ENCODE peak calls at places on chromosomes 5 and 9, in ten cellular contexts. One of them, this sample, is unnamed. For H3K4me1, the result is how much of the 10 kb centered on the place peaks cover.

GRCh38 chr5:137739737-137740136 is 3.8 kb upstream of the KLHL3 start:
- DNase-seq in A673: no peak
- DNase-seq in tibial artery: no peak
- DNase-seq in small intestine: no peak
- DNase-seq in IMR-90: no peak
- DNase-seq in PC-3: no peak
- DNase-seq in tibial nerve: no peak
- DNase-seq in heart right ventricle: no peak
- DNase-seq in breast epithelium: no peak
- DNase-seq in body of pancreas: no peak
- DNase-seq in this sample: no peak

GRCh38 chr5:2355859-2356258 is 395.6 kb downstream of the IRX2 start:
- DNase-seq in A673: no peak
- DNase-seq in tibial artery: no peak
- DNase-seq in small intestine: no peak
- DNase-seq in IMR-90: no peak
- DNase-seq in PC-3: no peak
- DNase-seq in tibial nerve: no peak
- DNase-seq in heart right ventricle: no peak
- DNase-seq in breast epithelium: no peak
- DNase-seq in body of pancreas: no peak
- DNase-seq in this sample: no peak

GRCh38 chr9:133103183-133103986 is 17.7 kb downstream of the RALGDS start:
- DNase-seq in A673: peak
- DNase-seq in tibial artery: peak
- DNase-seq in small intestine: peak
- DNase-seq in IMR-90: peak
- DNase-seq in PC-3: peak
- DNase-seq in tibial nerve: peak
- DNase-seq in heart right ventricle: peak
- DNase-seq in breast epithelium: no peak
- DNase-seq in body of pancreas: peak
- DNase-seq in this sample: peak

GRCh38 chr9:21964925-21965385 is 29.2 kb downstream of the CDKN2A start:
- DNase-seq in A673: no peak
- DNase-seq in tibial artery: no peak
- DNase-seq in small intestine: peak
- DNase-seq in IMR-90: no peak
- DNase-seq in PC-3: peak
- DNase-seq in tibial nerve: no peak
- DNase-seq in heart right ventricle: no peak
- DNase-seq in breast epithelium: no peak
- DNase-seq in body of pancreas: peak
- DNase-seq in this sample: no peak

GRCh38 chr5:136006164-136006563 is 22.6 kb upstream of the TGFBI start:
- DNase-seq in A673: no peak
- DNase-seq in tibial artery: no peak
- DNase-seq in small intestine: no peak
- DNase-seq in IMR-90: peak
- DNase-seq in PC-3: no peak
- DNase-seq in tibial nerve: no peak
- DNase-seq in heart right ventricle: no peak
- DNase-seq in breast epithelium: no peak
- DNase-seq in body of pancreas: no peak
- DNase-seq in this sample: no peak

GRCh38 chr5:176359658-176360057 is 1.9 kb downstream of the KIAA1191 start:
- DNase-seq in A673: no peak
- DNase-seq in tibial artery: peak
- DNase-seq in small intestine: no peak
- DNase-seq in IMR-90: peak
- DNase-seq in PC-3: peak
- DNase-seq in tibial nerve: no peak
- DNase-seq in heart right ventricle: no peak
- DNase-seq in breast epithelium: no peak
- DNase-seq in body of pancreas: no peak
- DNase-seq in this sample: no peak

GRCh38 chr5:155004138-155004744 is 9.3 kb upstream of the KIF4B start:
- DNase-seq in A673: peak
- DNase-seq in tibial artery: no peak
- DNase-seq in small intestine: peak
- DNase-seq in IMR-90: no peak
- DNase-seq in PC-3: peak
- DNase-seq in tibial nerve: no peak
- DNase-seq in heart right ventricle: peak
- DNase-seq in breast epithelium: no peak
- DNase-seq in body of pancreas: no peak
- DNase-seq in this sample: peak

GRCh38 chr9:107733530-107733907 is 243.9 kb upstream of the KLF4 start:
- DNase-seq in A673: no peak
- DNase-seq in tibial artery: peak
- DNase-seq in small intestine: peak
- DNase-seq in IMR-90: no peak
- DNase-seq in PC-3: no peak
- DNase-seq in tibial nerve: peak
- DNase-seq in heart right ventricle: peak
- DNase-seq in breast epithelium: no peak
- DNase-seq in body of pancreas: peak
- DNase-seq in this sample: no peak

DNA sequence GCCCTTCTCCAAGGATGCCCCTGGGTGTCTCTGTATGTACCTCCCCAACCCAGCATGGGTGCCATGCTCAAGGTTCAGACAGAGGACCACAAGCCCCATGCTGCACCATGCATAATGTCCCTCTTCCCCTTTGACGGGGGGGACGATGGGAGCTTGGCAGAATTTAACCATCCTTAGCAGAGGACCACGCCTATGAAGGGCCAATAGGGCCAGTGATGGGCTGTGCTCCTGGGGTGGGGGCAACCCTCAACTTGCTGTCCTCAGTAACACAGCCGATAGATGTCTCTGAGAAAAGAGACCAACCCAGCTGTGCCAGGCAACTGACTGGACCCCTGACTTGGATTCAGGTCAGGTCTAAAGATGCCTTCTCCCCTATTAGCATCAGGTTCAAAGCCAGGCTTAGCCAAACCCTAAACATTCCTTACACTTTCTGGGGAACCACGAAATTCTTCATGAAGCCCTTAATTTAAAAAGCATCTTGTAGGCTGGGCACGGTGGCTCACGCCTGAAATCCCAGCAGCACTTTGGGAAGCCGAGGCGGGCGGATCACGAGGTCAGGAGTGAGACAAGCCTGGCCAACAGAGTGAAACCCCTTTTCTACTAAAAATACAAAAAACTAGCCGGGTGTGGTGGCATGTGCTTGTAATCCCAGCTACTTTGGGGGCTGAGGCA is 20.7 kb upstream of the JADE2 start:
- DNase-seq in A673: no peak
- DNase-seq in tibial artery: peak
- DNase-seq in small intestine: no peak
- DNase-seq in IMR-90: no peak
- DNase-seq in PC-3: no peak
- DNase-seq in tibial nerve: no peak
- DNase-seq in heart right ventricle: no peak
- DNase-seq in breast epithelium: no peak
- DNase-seq in body of pancreas: no peak
- DNase-seq in this sample: no peak
- H3K4me1 ChIP-seq in A673: under half
- H3K4me1 ChIP-seq in tibial artery: under half
- H3K4me1 ChIP-seq in small intestine: under half
- H3K4me1 ChIP-seq in IMR-90: under half
- H3K4me1 ChIP-seq in PC-3: half or more
- H3K4me1 ChIP-seq in tibial nerve: under half
- H3K4me1 ChIP-seq in heart right ventricle: under half
- H3K4me1 ChIP-seq in breast epithelium: under half
- H3K4me1 ChIP-seq in body of pancreas: half or more
- H3K4me1 ChIP-seq in this sample: under half

DNA sequence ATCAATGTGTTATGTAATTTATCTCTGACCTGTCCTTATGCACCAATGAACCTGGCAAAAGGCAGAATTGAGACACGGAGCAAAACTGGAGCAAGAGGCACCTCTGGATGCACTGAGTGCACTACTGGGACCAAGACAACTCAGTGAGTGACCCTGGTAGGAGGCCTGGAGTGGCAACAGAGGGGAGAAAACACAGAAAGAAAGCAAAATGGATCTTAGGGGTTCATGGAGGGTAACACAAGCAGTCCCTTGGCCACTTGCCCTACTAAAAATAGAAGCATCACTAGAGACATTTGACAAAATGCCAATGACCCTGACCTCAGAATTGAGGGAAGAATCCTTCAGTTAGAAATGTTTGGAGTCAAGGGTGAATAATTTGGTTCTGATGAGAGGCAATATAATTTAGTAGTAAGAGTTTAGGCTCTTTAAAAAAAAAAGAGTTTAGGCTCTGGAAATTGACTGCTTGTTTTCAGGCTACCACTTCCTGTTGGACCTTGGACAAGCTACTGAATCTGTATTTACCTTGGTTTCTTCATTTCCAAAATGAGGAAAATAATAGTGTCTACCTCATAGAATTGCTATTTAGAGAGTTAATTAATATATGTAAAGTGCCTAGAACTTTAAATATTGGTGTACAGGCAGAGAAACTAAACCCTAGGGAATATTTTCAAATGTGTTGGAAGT is 234.9 kb upstream of the TARS1 start:
- DNase-seq in A673: no peak
- DNase-seq in tibial artery: no peak
- DNase-seq in small intestine: no peak
- DNase-seq in IMR-90: no peak
- DNase-seq in PC-3: no peak
- DNase-seq in tibial nerve: no peak
- DNase-seq in heart right ventricle: peak
- DNase-seq in breast epithelium: no peak
- DNase-seq in body of pancreas: no peak
- DNase-seq in this sample: no peak
- H3K4me1 ChIP-seq in A673: under half
- H3K4me1 ChIP-seq in tibial artery: under half
- H3K4me1 ChIP-seq in small intestine: under half
- H3K4me1 ChIP-seq in IMR-90: under half
- H3K4me1 ChIP-seq in PC-3: under half
- H3K4me1 ChIP-seq in tibial nerve: under half
- H3K4me1 ChIP-seq in heart right ventricle: under half
- H3K4me1 ChIP-seq in breast epithelium: under half
- H3K4me1 ChIP-seq in body of pancreas: under half
- H3K4me1 ChIP-seq in this sample: under half

GRCh38 chr9:127976498-127976897 is 4.3 kb downstream of the EEIG1 start:
- DNase-seq in A673: no peak
- DNase-seq in tibial artery: no peak
- DNase-seq in small intestine: peak
- DNase-seq in IMR-90: no peak
- DNase-seq in PC-3: no peak
- DNase-seq in tibial nerve: no peak
- DNase-seq in heart right ventricle: no peak
- DNase-seq in breast epithelium: peak
- DNase-seq in body of pancreas: peak
- DNase-seq in this sample: no peak

GRCh38 chr9:127979015-127979332 is 1.8 kb downstream of the EEIG1 start:
- DNase-seq in A673: no peak
- DNase-seq in tibial artery: no peak
- DNase-seq in small intestine: no peak
- DNase-seq in IMR-90: no peak
- DNase-seq in PC-3: no peak
- DNase-seq in tibial nerve: no peak
- DNase-seq in heart right ventricle: no peak
- DNase-seq in breast epithelium: no peak
- DNase-seq in body of pancreas: no peak
- DNase-seq in this sample: no peak

GRCh38 chr9:127979333-127980055 is 1.3 kb downstream of the EEIG1 start:
- DNase-seq in A673: peak
- DNase-seq in tibial artery: peak
- DNase-seq in small intestine: no peak
- DNase-seq in IMR-90: peak
- DNase-seq in PC-3: peak
- DNase-seq in tibial nerve: no peak
- DNase-seq in heart right ventricle: peak
- DNase-seq in breast epithelium: no peak
- DNase-seq in body of pancreas: peak
- DNase-seq in this sample: peak

GRCh38 chr9:127976943-127977871 is 3.6 kb downstream of the EEIG1 start:
- DNase-seq in A673: no peak
- DNase-seq in tibial artery: no peak
- DNase-seq in small intestine: no peak
- DNase-seq in IMR-90: no peak
- DNase-seq in PC-3: no peak
- DNase-seq in tibial nerve: no peak
- DNase-seq in heart right ventricle: peak
- DNase-seq in breast epithelium: no peak
- DNase-seq in body of pancreas: peak
- DNase-seq in this sample: no peak

DNA sequence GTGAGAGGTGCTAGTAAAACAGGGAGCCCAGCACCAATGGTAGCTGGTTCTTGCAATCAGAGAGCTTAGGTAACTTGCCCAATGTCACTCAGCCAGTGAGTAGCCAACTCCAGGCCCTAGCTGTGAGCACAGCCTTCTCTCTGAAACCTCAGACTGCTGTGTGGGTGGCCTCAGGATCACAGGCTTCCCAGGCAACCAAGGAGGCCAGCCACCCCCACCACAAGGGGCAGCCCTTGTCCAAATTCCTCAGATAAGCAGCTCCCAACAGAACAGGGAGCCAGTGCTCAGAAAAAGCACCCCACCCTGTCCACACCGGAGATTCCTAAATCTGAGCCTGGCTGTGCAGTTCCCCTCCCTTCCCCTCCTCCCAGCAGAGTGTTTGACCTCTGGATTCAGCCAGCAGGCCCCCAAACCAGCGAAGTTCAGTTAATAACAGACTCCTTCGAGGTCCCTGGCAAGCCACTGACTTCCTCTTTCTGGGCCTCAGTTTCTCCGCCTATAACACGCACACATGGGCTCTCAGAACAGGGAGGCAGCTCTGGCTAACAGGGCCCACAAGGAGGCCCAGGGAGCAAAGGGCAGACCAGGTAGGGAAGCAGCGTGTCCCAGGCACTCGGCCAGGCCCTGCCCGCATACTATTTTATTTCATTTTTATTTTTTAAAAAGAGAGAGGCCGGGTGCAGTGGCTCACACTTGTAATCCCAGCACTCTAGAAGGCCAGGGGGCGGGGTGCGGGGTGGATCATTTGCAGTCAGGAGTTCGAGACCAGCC is 2.7 kb downstream of the EEIG1 start:
- DNase-seq in A673: no peak
- DNase-seq in tibial artery: peak
- DNase-seq in small intestine: peak
- DNase-seq in IMR-90: peak
- DNase-seq in PC-3: peak
- DNase-seq in tibial nerve: peak
- DNase-seq in heart right ventricle: peak
- DNase-seq in breast epithelium: no peak
- DNase-seq in body of pancreas: peak
- DNase-seq in this sample: peak
- H3K4me1 ChIP-seq in A673: under half
- H3K4me1 ChIP-seq in tibial artery: under half
- H3K4me1 ChIP-seq in small intestine: under half
- H3K4me1 ChIP-seq in IMR-90: under half
- H3K4me1 ChIP-seq in PC-3: under half
- H3K4me1 ChIP-seq in tibial nerve: under half
- H3K4me1 ChIP-seq in heart right ventricle: half or more
- H3K4me1 ChIP-seq in breast epithelium: under half
- H3K4me1 ChIP-seq in body of pancreas: half or more
- H3K4me1 ChIP-seq in this sample: under half

GRCh38 chr5:168066536-168067208 is 224.8 kb upstream of the WWC1 start:
- DNase-seq in A673: no peak
- DNase-seq in tibial artery: no peak
- DNase-seq in small intestine: no peak
- DNase-seq in IMR-90: no peak
- DNase-seq in PC-3: no peak
- DNase-seq in tibial nerve: no peak
- DNase-seq in heart right ventricle: no peak
- DNase-seq in breast epithelium: no peak
- DNase-seq in body of pancreas: no peak
- DNase-seq in this sample: no peak
- H3K4me1 ChIP-seq in A673: under half
- H3K4me1 ChIP-seq in tibial artery: under half
- H3K4me1 ChIP-seq in small intestine: under half
- H3K4me1 ChIP-seq in IMR-90: under half
- H3K4me1 ChIP-seq in PC-3: under half
- H3K4me1 ChIP-seq in tibial nerve: under half
- H3K4me1 ChIP-seq in heart right ventricle: under half
- H3K4me1 ChIP-seq in breast epithelium: under half
- H3K4me1 ChIP-seq in body of pancreas: under half
- H3K4me1 ChIP-seq in this sample: under half

This sample was measured in BE2C.